ENCODE peak calls at places on chromosome X, in four cellular contexts. W is testis, T is RWPE1, C is SJSA1. H is an unnamed sample.

GRCh38 chrX:27840881-27841280 is 33.1 kb downstream of the MAGEB10 start:
- DNase-seq in C (no peak), T (no peak), W (no peak), H (no peak)

GRCh38 chrX:123331349-123331748 is 147.3 kb downstream of the GRIA3 start:
- DNase-seq in W (no peak), T (no peak), C (no peak), H (no peak)

GRCh38 chrX:75278991-75279390 is 5.1 kb downstream of the UPRT start:
- DNase-seq in T (no peak), W (no peak), C (no peak), H (no peak)

GRCh38 chrX:131734621-131735020 is 190.7 kb downstream of the OR13H1 start:
- DNase-seq in W (no peak), C (no peak), T (no peak), H (peak)

GRCh38 chrX:11287505-11287904 is 5.7 kb upstream of the AMELX start:
- DNase-seq in W (no peak), T (peak), C (no peak), H (no peak)

GRCh38 chrX:9166566-9166909 is 132.6 kb upstream of the FAM9B start:
- DNase-seq in T (no peak), C (peak), W (no peak), H (no peak)

GRCh38 chrX:68462653-68463052 is 29.4 kb upstream of the OPHN1 start:
- DNase-seq in T (no peak), C (peak), W (peak), H (no peak)

GRCh38 chrX:150018931-150019331 is 80.6 kb upstream of the EOLA2 start:
- DNase-seq in C (no peak), W (no peak), T (no peak), H (no peak)

GRCh38 chrX:120560405-120560841 is 339 bp downstream of the CUL4B start:
- DNase-seq in W (no peak), C (peak), T (no peak), H (peak)

GRCh38 chrX:150692837-150693781 is at the start of gene MTMR1:
- DNase-seq in W (peak), T (peak), C (no peak), H (no peak)

GRCh38 chrX:2870650-2871049 is 41.9 kb downstream of the GYG2 start:
- DNase-seq in W (no peak), T (no peak), C (no peak), H (no peak)

GRCh38 chrX:116114999-116115398 is 55.5 kb upstream of the AGTR2 start:
- DNase-seq in C (no peak), W (no peak), T (no peak), H (no peak)

GRCh38 chrX:52015794-52016193 is 53.2 kb downstream of the MAGED4B start:
- DNase-seq in T (no peak), C (no peak), W (no peak), H (no peak)

GRCh38 chrX:31199770-31200114 is 127.9 kb upstream of the FTHL17 start:
- DNase-seq in T (no peak), C (no peak), W (no peak), H (no peak)

GRCh38 chrX:66717926-66718325 is 79.0 kb upstream of the EDA2R start:
- DNase-seq in T (no peak), C (no peak), W (no peak), H (no peak)

GRCh38 chrX:39491548-39492297 is 606.0 kb downstream of the BCOR start:
- DNase-seq in W (no peak), T (no peak), C (no peak), H (no peak)

GRCh38 chrX:97200454-97200853 is 316.7 kb downstream of the RPA4 start:
- DNase-seq in T (no peak), W (no peak), C (no peak), H (no peak)

GRCh38 chrX:2691543-2692220 is 587 bp downstream of the CD99 start:
- DNase-seq in C (peak), T (no peak), W (peak), H (peak)

GRCh38 chrX:134512566-134512965 is 52.6 kb downstream of the HPRT1 start:
- DNase-seq in W (no peak), C (peak), T (peak), H (no peak)

DNA sequence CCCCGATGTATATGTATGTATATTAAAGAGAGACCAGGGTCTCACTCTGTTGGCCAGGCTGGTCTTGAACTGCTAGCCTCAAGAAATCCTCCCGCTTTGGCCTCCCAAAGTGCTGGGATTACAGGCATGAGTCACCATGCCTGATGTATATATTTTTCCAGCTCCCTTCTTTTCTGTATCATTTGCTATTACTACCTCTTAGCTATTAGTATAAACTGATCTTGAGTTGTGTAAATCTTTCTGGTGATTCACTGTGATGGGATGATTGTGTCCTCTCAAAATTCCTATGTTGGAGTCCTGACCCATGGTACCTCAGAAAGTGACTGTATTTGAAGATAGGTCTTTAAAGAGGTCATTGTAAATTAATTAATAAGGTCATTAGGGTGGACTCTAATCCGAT is 53.1 kb downstream of the HPRT1 start:
- DNase-seq in W (no peak), T (no peak), C (no peak), H (no peak)
- H3K27ac ChIP-seq in W (no peak), T (peak), C (peak), H (no peak)

GRCh38 chrX:45622538-45622937 is 421.9 kb upstream of the DIPK2B start:
- DNase-seq in C (no peak), T (no peak), W (no peak), H (no peak)
- H3K27ac ChIP-seq in C (peak), T (no peak), W (no peak), H (no peak)

GRCh38 chrX:23782863-23783568 is at the start of gene SAT1:
- DNase-seq in T (peak), W (peak), C (peak), H (peak)
- H3K27ac ChIP-seq in T (peak), W (peak), C (peak), H (peak)

GRCh38 chrX:153968255-153968654 is 3.4 kb downstream of the HCFC1 start:
- DNase-seq in T (no peak), W (no peak), C (no peak), H (no peak)

GRCh38 chrX:153970398-153971123 is 1.1 kb downstream of the HCFC1 start:
- DNase-seq in C (peak), T (no peak), W (peak), H (no peak)

GRCh38 chrX:153968754-153969124 is 2.9 kb downstream of the HCFC1 start:
- DNase-seq in W (no peak), T (no peak), C (no peak), H (no peak)

GRCh38 chrX:153969904-153970397 is 1.7 kb downstream of the HCFC1 start:
- DNase-seq in W (peak), T (no peak), C (peak), H (no peak)

GRCh38 chrX:153969125-153969903 is 2.3 kb downstream of the HCFC1 start:
- DNase-seq in T (no peak), W (no peak), C (no peak), H (no peak)
- H3K27ac ChIP-seq in T (peak), W (peak), C (no peak), H (peak)

GRCh38 chrX:136064661-136065043 is 79.4 kb downstream of the SLC9A6 start:
- DNase-seq in C (no peak), W (no peak), T (no peak), H (no peak)
- H3K27ac ChIP-seq in C (no peak), W (no peak), T (no peak), H (no peak)

GRCh38 chrX:154375156-154375504 is 696 bp upstream of the FLNA start:
- DNase-seq in W (no peak), C (no peak), T (no peak), H (no peak)
- H3K27ac ChIP-seq in W (peak), C (no peak), T (peak), H (no peak)

DNA sequence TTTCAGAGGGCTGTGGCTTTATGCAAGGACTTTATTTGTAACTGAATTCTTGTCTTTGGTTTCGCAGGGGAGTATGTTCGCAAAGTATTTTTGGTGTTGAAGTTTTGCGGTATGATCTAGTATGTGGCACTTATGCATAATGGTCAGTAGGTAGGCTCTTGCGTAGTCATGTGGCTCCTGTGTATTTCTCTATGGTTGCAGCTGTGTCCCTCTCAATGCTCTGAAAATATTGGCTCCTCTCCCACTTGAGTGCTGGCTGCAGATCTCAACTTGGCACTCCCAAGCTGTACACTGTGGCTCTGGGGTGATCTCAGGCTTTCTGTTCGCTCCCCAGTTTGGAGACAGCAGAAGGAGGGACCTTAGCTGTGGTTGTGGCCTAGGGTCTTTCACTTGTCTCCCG is 24.8 kb downstream of the ARMCX5 start:
- DNase-seq in W (no peak), T (no peak), C (no peak), H (no peak)
- H3K27ac ChIP-seq in W (no peak), T (no peak), C (no peak), H (no peak)

GRCh38 chrX:101483705-101484104 is 1.6 kb upstream of the ARMCX4 start:
- DNase-seq in T (no peak), W (no peak), C (no peak), H (no peak)

GRCh38 chrX:101482296-101482695 is 3.0 kb upstream of the ARMCX4 start:
- DNase-seq in T (no peak), W (no peak), C (peak), H (no peak)

GRCh38 chrX:101488796-101489195 is 3.5 kb downstream of the ARMCX4 start:
- DNase-seq in T (no peak), C (no peak), W (no peak), H (no peak)

GRCh38 chrX:101485212-101486064 is at the start of gene ARMCX4:
- DNase-seq in T (peak), C (peak), W (peak), H (no peak)
- H3K27ac ChIP-seq in T (no peak), C (peak), W (no peak), H (no peak)

GRCh38 chrX:13793897-13794296 is 23.0 kb downstream of the GPM6B start:
- DNase-seq in C (no peak), T (no peak), W (no peak), H (no peak)

GRCh38 chrX:13790206-13791131 is 26.4 kb downstream of the GPM6B start:
- DNase-seq in W (no peak), C (no peak), T (no peak), H (no peak)

GRCh38 chrX:13794417-13794816 is 22.5 kb downstream of the GPM6B start:
- DNase-seq in T (no peak), C (no peak), W (no peak), H (no peak)

GRCh38 chrX:13791559-13791958 is 25.3 kb downstream of the GPM6B start:
- DNase-seq in W (peak), T (no peak), C (no peak), H (no peak)

DNA sequence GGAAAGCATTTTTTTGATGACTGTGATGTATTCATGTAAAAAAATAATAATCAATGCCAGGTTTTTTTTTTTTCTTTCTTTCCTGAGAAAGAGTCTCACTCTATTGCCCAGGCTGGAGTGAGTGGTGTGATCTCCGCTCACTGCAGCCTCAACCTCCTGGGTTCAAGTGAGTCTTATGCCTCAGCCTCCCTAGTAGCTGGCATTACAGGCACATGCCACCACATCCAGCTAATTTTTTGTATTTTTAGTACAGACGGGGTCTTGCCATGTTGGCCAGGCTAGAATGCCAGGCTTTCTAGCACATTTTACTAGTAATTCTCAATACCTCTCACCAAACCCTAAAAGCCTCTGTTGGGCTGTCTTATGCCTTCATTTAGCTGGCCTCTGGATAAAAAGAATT is 25.7 kb downstream of the GPM6B start:
- DNase-seq in T (no peak), W (no peak), C (no peak), H (no peak)
- H3K27ac ChIP-seq in T (no peak), W (no peak), C (no peak), H (no peak)